ENCODE peak calls at places on chromosomes 6 and 20, in eight cellular contexts. One of them, this sample, is unnamed.

GRCh38 chr20:46791722-46792416 is 82.4 kb downstream of the SLC2A10 start:
- DNase-seq in EH: no peak
- DNase-seq in T-cell: no peak
- DNase-seq in AG08396: no peak
- DNase-seq in HS-5: no peak
- DNase-seq in skeletal muscle cell: no peak
- DNase-seq in heart right ventricle: no peak
- DNase-seq in amygdala: no peak
- DNase-seq in this sample: no peak

GRCh38 chr6:138211048-138211581 is 7.2 kb downstream of the PBOV1 start:
- DNase-seq in EH: no peak
- DNase-seq in T-cell: no peak
- DNase-seq in AG08396: no peak
- DNase-seq in HS-5: no peak
- DNase-seq in skeletal muscle cell: no peak
- DNase-seq in heart right ventricle: no peak
- DNase-seq in amygdala: no peak
- DNase-seq in this sample: no peak

GRCh38 chr6:39083111-39083702 is 31.8 kb downstream of the SAYSD1 start:
- DNase-seq in EH: no peak
- DNase-seq in T-cell: no peak
- DNase-seq in AG08396: no peak
- DNase-seq in HS-5: no peak
- DNase-seq in skeletal muscle cell: no peak
- DNase-seq in heart right ventricle: no peak
- DNase-seq in amygdala: no peak
- DNase-seq in this sample: no peak

GRCh38 chr20:23340524-23340923 is 10.1 kb upstream of the NXT1 start:
- DNase-seq in EH: peak; percentile 59
- DNase-seq in T-cell: no peak
- DNase-seq in AG08396: peak; percentile 56
- DNase-seq in HS-5: no peak
- DNase-seq in skeletal muscle cell: no peak
- DNase-seq in heart right ventricle: peak; percentile 80
- DNase-seq in amygdala: no peak
- DNase-seq in this sample: no peak

GRCh38 chr6:109023348-109023925 is 71.2 kb downstream of the SESN1 start:
- DNase-seq in EH: no peak
- DNase-seq in T-cell: no peak
- DNase-seq in AG08396: no peak
- DNase-seq in HS-5: no peak
- DNase-seq in skeletal muscle cell: no peak
- DNase-seq in heart right ventricle: no peak
- DNase-seq in amygdala: no peak
- DNase-seq in this sample: no peak

GRCh38 chr6:157184202-157185015 is 138.9 kb downstream of the TMEM242 start:
- DNase-seq in EH: peak; percentile 66
- DNase-seq in T-cell: peak; percentile 59
- DNase-seq in AG08396: peak; percentile 85
- DNase-seq in HS-5: no peak
- DNase-seq in skeletal muscle cell: no peak
- DNase-seq in heart right ventricle: peak; percentile 63
- DNase-seq in amygdala: no peak
- DNase-seq in this sample: peak; percentile 25

GRCh38 chr6:110270166-110270565 is 88.0 kb downstream of the METTL24 start:
- DNase-seq in EH: peak; percentile 55
- DNase-seq in T-cell: no peak
- DNase-seq in AG08396: no peak
- DNase-seq in HS-5: peak; percentile 8
- DNase-seq in skeletal muscle cell: no peak
- DNase-seq in heart right ventricle: no peak
- DNase-seq in amygdala: no peak
- DNase-seq in this sample: no peak

GRCh38 chr6:144104898-144105487 is 9.6 kb upstream of the SF3B5 start:
- DNase-seq in EH: peak; percentile 78
- DNase-seq in T-cell: peak; percentile 32
- DNase-seq in AG08396: peak; percentile 49
- DNase-seq in HS-5: peak; percentile 49
- DNase-seq in skeletal muscle cell: peak; percentile 35
- DNase-seq in heart right ventricle: peak; percentile 74
- DNase-seq in amygdala: no peak
- DNase-seq in this sample: peak; percentile 55

GRCh38 chr6:33732819-33733218 is 13.9 kb downstream of the IP6K3 start:
- DNase-seq in EH: peak; percentile 28
- DNase-seq in T-cell: no peak
- DNase-seq in AG08396: peak; percentile 32
- DNase-seq in HS-5: no peak
- DNase-seq in skeletal muscle cell: no peak
- DNase-seq in heart right ventricle: no peak
- DNase-seq in amygdala: no peak
- DNase-seq in this sample: no peak

GRCh38 chr6:15063253-15063853 is 182.5 kb upstream of the JARID2 start:
- DNase-seq in EH: peak; percentile 57
- DNase-seq in T-cell: no peak
- DNase-seq in AG08396: no peak
- DNase-seq in HS-5: no peak
- DNase-seq in skeletal muscle cell: peak; percentile 31
- DNase-seq in heart right ventricle: peak; percentile 21
- DNase-seq in amygdala: no peak
- DNase-seq in this sample: no peak

GRCh38 chr6:95266537-95267258 is 310.6 kb upstream of the MANEA start:
- DNase-seq in EH: no peak
- DNase-seq in T-cell: no peak
- DNase-seq in AG08396: no peak
- DNase-seq in HS-5: no peak
- DNase-seq in skeletal muscle cell: no peak
- DNase-seq in heart right ventricle: no peak
- DNase-seq in amygdala: no peak
- DNase-seq in this sample: no peak

This sample was measured in GM04504.